ENCODE peak calls at places on chromosomes 16 and 17, in seven cellular contexts. K is A549, F is GM23338, O is HCT116, C is K562, Z is Panc1, L is SK-N-SH. S is an unnamed sample.

GRCh38 chr17:30021708-30022317 is 80.4 kb downstream of the EFCAB5 start:
- DNase-seq in L (peak; percentile 60), O (peak; percentile 37), Z (peak; percentile 28), F (peak; percentile 69), K (peak; percentile 70), C (peak; percentile 39), S (peak; percentile 34)

GRCh38 chr16:51228097-51228659 is 77.1 kb upstream of the SALL1 start:
- DNase-seq in C (no peak), O (no peak), L (no peak), Z (no peak), K (no peak), F (peak; percentile 83), S (no peak)

GRCh38 chr17:6381526-6382135 is 53.3 kb downstream of the AIPL1 start:
- DNase-seq in C (no peak), F (no peak), O (no peak), K (no peak), L (no peak), Z (no peak), S (no peak)

GRCh38 chr17:44086364-44087311 is 16.1 kb downstream of the G6PC3 start:
- DNase-seq in C (peak; percentile 96), O (peak; percentile 37), L (peak; percentile 81), F (peak; percentile 52), K (peak; percentile 96), Z (no peak), S (peak; percentile 83)

GRCh38 chr17:33653389-33653788 is 360.3 kb upstream of the ASIC2 start:
- DNase-seq in F (no peak), Z (no peak), C (no peak), O (no peak), K (no peak), L (no peak), S (no peak)

GRCh38 chr16:3058173-3059030 is 7.0 kb upstream of the IL32 start:
- DNase-seq in L (peak; percentile 57), Z (no peak), K (no peak), C (peak; percentile 68), F (peak; percentile 84), O (peak; percentile 35), S (peak; percentile 36)

GRCh38 chr17:35766903-35767510 is 6.3 kb downstream of the C17orf50 start:
- DNase-seq in O (no peak), F (no peak), C (no peak), L (peak; percentile 81), K (peak; percentile 85), Z (no peak), S (no peak)

GRCh38 chr16:69942099-69942491 is 9.0 kb upstream of the CLEC18A start:
- DNase-seq in F (no peak), C (no peak), K (no peak), Z (no peak), L (no peak), O (no peak), S (no peak)

GRCh38 chr17:79255926-79256325 is 181.3 kb downstream of the ENGASE start:
- DNase-seq in L (no peak), Z (no peak), O (no peak), K (no peak), F (no peak), C (no peak), S (no peak)

GRCh38 chr17:40953876-40954275 is 12.9 kb downstream of the KRT39 start:
- DNase-seq in L (no peak), K (no peak), C (no peak), O (peak; percentile 85), Z (no peak), F (no peak), S (no peak)

DNA sequence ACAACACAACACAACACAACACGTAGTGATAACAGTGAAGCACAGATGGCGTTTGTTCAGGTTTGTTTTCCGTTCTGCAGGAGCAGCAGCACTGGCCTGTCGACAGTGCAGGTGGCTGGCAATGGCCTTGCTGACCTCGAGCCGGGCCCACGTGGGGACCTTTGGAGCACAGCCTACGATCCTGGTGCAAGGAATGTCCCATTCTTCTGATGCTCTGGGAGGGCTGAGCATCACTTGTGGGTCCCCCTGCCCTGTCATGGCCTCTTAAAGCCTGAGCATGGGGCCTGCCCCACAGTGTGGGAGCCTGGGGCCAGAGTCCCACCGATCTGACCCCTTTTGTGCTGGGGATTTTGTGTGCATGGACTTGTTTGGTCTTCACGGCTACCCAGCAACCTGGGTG is 6.8 kb downstream of the MAP2K3 start:
- DNase-seq in K (no peak), L (no peak), C (no peak), Z (no peak), F (no peak), O (no peak), S (no peak)
- TF ChIP-seq REST in K (no peak), L (no peak), C (no peak), Z (no peak), F (no peak), O (no peak), S (no peak)

DNA sequence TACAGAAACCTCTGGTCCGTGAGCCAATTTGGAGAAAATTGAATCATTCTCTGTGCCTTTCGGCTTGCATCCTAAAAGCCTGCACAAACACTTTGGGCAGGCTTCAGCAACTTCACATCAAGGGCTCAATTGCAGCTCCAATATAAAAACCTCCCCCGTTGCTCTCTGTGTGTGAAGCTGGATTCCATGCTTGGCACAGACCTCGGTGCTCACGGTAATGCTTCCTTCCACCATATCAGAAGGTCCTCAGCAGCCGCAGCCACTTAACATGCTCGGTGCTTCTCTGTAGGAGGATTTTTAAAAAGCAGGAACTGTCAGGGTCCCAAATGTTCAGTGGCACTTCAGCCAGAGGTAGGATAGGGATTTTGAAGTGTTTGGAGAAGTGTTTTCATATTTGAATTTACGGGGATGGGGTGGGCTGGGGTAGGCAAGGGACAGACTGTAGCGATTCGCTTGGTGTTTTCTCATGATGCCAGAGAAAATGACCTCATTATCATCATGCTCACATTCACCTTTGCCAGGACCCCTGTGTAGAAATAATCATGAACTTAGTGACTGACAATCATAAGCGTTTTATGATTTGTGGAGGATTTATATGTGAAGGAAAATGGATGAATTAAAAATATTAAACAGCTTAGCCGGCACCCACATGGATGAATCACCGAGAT is 84.6 kb downstream of the WWOX start:
- DNase-seq in O (no peak), C (no peak), L (peak; percentile 33), K (no peak), F (no peak), Z (no peak), S (no peak)
- H3K4me3 ChIP-seq in O (no peak overlapping the region), C (no peak overlapping the region), L (peak overlapping the region; percentile 10), K (no peak overlapping the region), F (no peak overlapping the region), Z (no peak overlapping the region), S (no peak overlapping the region)

DNA sequence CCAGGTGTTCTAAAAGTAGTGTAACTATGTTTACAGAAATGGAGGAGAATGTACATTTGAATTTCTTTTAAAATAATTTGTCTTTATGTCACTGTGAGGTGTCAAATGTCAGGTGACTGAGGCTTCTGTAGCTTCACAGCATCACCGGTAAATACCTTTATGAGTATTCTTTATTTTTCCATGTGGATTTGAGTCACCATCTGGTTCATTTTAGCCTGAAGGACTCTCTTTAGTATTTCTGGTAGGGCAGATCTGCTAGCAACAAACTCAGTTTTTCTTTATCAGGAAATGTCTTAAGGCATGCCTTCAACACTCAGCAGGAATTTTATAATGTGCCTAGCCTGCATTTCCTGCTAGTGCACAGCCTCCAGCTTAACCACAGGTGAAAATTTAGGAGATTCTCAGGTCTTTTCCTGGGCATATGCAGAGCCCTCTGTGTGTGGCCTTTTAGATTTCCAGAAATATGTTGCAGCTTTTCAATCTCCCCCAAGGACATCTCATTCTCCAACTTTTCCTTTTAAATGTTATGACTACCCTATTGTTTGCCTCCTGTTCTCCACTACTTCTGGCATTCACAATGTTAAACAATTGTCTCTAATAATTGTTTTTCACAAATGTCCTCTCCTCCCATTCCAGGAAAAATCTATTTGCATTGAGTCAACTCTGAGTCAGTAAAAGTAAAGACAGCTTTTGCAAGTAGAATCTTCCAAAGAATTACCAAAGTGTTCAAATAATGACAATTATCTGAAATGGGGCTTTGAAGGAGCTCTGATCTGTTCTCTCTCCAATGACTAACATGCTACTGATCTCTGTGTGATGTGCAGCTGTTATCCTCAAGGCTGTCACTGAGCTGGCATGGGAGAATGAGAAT is 239.4 kb upstream of the CPHXL start:
- DNase-seq in F (no peak), Z (no peak), O (no peak), C (no peak), K (no peak), L (no peak), S (peak; percentile 49)
- TF ChIP-seq REST in F (no peak), Z (no peak), O (no peak), C (no peak), K (no peak), L (no peak), S (no peak)

GRCh38 chr17:64084086-64084939 is 45.6 kb downstream of the ERN1 start:
- DNase-seq in C (peak; percentile 61), O (no peak), K (no peak), Z (no peak), L (no peak), F (peak; percentile 49), S (peak; percentile 89)

GRCh38 chr17:64083571-64084085 is 46.3 kb downstream of the ERN1 start:
- DNase-seq in C (no peak), F (no peak), O (no peak), L (no peak), K (no peak), Z (no peak), S (no peak)

GRCh38 chr17:64081802-64082799 is 47.8 kb downstream of the ERN1 start:
- DNase-seq in F (no peak), K (peak; percentile 79), L (peak; percentile 76), O (peak; percentile 82), C (peak; percentile 39), Z (peak; percentile 90), S (peak; percentile 93)

GRCh38 chr17:64084940-64085649 is 44.8 kb downstream of the ERN1 start:
- DNase-seq in K (no peak), F (peak; percentile 59), O (no peak), C (no peak), Z (no peak), L (no peak), S (no peak)

DNA sequence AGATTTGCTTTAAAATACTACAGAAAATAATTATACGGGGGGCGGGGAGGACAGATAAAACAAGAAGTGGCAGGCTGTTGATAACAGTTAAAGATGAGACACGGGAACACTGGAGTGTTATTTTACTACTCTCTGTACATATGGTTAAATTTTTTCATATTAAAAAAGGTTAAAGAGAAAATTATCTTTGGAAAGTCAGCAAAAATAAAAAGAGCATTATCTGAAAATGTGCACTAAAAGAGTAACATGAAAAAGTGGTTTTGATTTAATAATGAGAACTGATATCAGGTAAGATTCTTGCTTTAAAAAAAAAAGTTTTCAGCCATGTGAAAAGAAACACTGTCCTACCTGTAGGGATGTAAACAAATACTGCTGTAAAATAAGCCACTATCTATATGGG is 46.9 kb downstream of the ERN1 start:
- DNase-seq in F (no peak), C (no peak), O (no peak), Z (no peak), K (no peak), L (no peak), S (no peak)
- H3K4me3 ChIP-seq in F (no peak overlapping the region), C (no peak overlapping the region), O (no peak overlapping the region), Z (no peak overlapping the region), K (no peak overlapping the region), L (no peak overlapping the region), S (peak overlapping the region; percentile 39)

S was measured in HepG2.